ENCODE peak calls at places on chromosome 12, in ten cellular contexts. L is heart left ventricle, G is NB4, V is HCT116, D is tibial nerve, Z is ovary, S is A549, U is Peyer's patch, W is adrenal gland, O is spleen. N is an unnamed sample.

GRCh38 chr12:24948452-24948815 is 467 bp downstream of the BCAT1 start:
- DNase-seq in L (no peak), G (peak), V (no peak), D (no peak), Z (no peak), S (peak), U (no peak), W (no peak), O (no peak), N (peak)

GRCh38 chr12:131093971-131094830 is 140.5 kb downstream of the ADGRD1 start:
- DNase-seq in L (no peak), G (no peak), V (no peak), D (peak), Z (peak), S (no peak), U (peak), W (peak), O (peak), N (no peak)

GRCh38 chr12:115199831-115200230 is 515.9 kb upstream of the TBX3 start:
- DNase-seq in L (no peak), G (no peak), V (no peak), D (no peak), Z (no peak), S (no peak), U (no peak), W (no peak), O (no peak), N (no peak)

GRCh38 chr12:52506858-52507715 is 13.1 kb downstream of the KRT5 start:
- DNase-seq in L (no peak), G (peak), V (no peak), D (no peak), Z (no peak), S (peak), U (peak), W (no peak), O (no peak), N (no peak)

GRCh38 chr12:19688489-19688888 is 249.2 kb downstream of the AEBP2 start:
- DNase-seq in L (no peak), G (no peak), V (no peak), D (no peak), Z (no peak), S (no peak), U (no peak), W (no peak), O (no peak), N (no peak)

GRCh38 chr12:130226771-130227170 is 64.5 kb downstream of the FZD10 start:
- DNase-seq in L (no peak), G (no peak), V (no peak), D (no peak), Z (no peak), S (no peak), U (no peak), W (no peak), O (no peak), N (no peak)

GRCh38 chr12:89181271-89181920 is 170.9 kb downstream of the DUSP6 start:
- DNase-seq in L (no peak), G (peak), V (no peak), D (no peak), Z (no peak), S (peak), U (no peak), W (no peak), O (no peak), N (no peak)

GRCh38 chr12:60035835-60036234 is 440.0 kb downstream of the SLC16A7 start:
- DNase-seq in L (no peak), G (no peak), V (no peak), D (no peak), Z (no peak), S (no peak), U (no peak), W (no peak), O (no peak), N (no peak)

GRCh38 chr12:95766356-95767019 is 24.1 kb downstream of the NTN4 start:
- DNase-seq in L (no peak), G (no peak), V (no peak), D (no peak), Z (no peak), S (no peak), U (no peak), W (no peak), O (no peak), N (no peak)

GRCh38 chr12:19998968-19999792 is 369.2 kb upstream of the PDE3A start:
- DNase-seq in L (no peak), G (no peak), V (no peak), D (no peak), Z (no peak), S (peak), U (no peak), W (no peak), O (no peak), N (no peak)

GRCh38 chr12:46556105-46556559 is 183.6 kb upstream of the SLC38A2 start:
- DNase-seq in L (no peak), G (no peak), V (peak), D (no peak), Z (no peak), S (peak), U (no peak), W (no peak), O (no peak), N (no peak)

GRCh38 chr12:76310110-76310509 is 38.1 kb downstream of the BBS10 start:
- DNase-seq in L (no peak), G (no peak), V (no peak), D (no peak), Z (no peak), S (peak), U (no peak), W (no peak), O (no peak), N (no peak)

GRCh38 chr12:6821271-6821673 is 349 bp upstream of the GPR162 start:
- DNase-seq in L (peak), G (peak), V (no peak), D (no peak), Z (no peak), S (peak), U (peak), W (peak), O (no peak), N (no peak)

GRCh38 chr12:56082967-56083366 is 3.0 kb downstream of the ERBB3 start:
- DNase-seq in L (no peak), G (no peak), V (no peak), D (no peak), Z (no peak), S (no peak), U (no peak), W (no peak), O (no peak), N (no peak)

GRCh38 chr12:48197967-48198618 is 5.0 kb downstream of the OR10AD1 start:
- DNase-seq in L (peak), G (peak), V (peak), D (peak), Z (peak), S (peak), U (peak), W (peak), O (peak), N (peak)

GRCh38 chr12:69348162-69348938 is at the start of gene LYZ:
- DNase-seq in L (no peak), G (peak), V (no peak), D (no peak), Z (no peak), S (no peak), U (no peak), W (no peak), O (no peak), N (no peak)

GRCh38 chr12:124098887-124099286 is 125.9 kb downstream of the ZNF664 start:
- DNase-seq in L (no peak), G (no peak), V (no peak), D (no peak), Z (no peak), S (no peak), U (no peak), W (no peak), O (no peak), N (no peak)

GRCh38 chr12:39490500-39491276 is 47.8 kb upstream of the KIF21A start:
- DNase-seq in L (no peak), G (no peak), V (no peak), D (no peak), Z (no peak), S (peak), U (no peak), W (no peak), O (no peak), N (no peak)

GRCh38 chr12:15741082-15741481 is 48.1 kb downstream of the EPS8 start:
- DNase-seq in L (no peak), G (no peak), V (no peak), D (no peak), Z (no peak), S (no peak), U (no peak), W (no peak), O (no peak), N (no peak)

GRCh38 chr12:6968426-6968825 is 2.0 kb downstream of the PHB2 start:
- DNase-seq in L (no peak), G (no peak), V (no peak), D (no peak), Z (peak), S (no peak), U (no peak), W (no peak), O (no peak), N (no peak)

GRCh38 chr12:120317258-120318105 is 10.1 kb downstream of the PLA2G1B start:
- DNase-seq in L (peak), G (peak), V (peak), D (peak), Z (peak), S (peak), U (peak), W (peak), O (peak), N (peak)
- TF ChIP-seq POLR2A in L (peak), G (peak), V (peak), D (peak), Z (peak), S (peak), U (peak), W (peak), O (peak), N (peak)

GRCh38 chr12:51424662-51425539 is at the start of gene SLC4A8:
- DNase-seq in L (peak), G (peak), V (peak), D (peak), Z (peak), S (peak), U (peak), W (peak), O (peak), N (peak)
- TF ChIP-seq POLR2A in L (no peak), G (no peak), V (no peak), D (no peak), Z (no peak), S (no peak), U (no peak), W (no peak), O (no peak), N (no peak)

GRCh38 chr12:45388545-45388944 is 172.7 kb downstream of the ANO6 start:
- DNase-seq in L (no peak), G (peak), V (peak), D (no peak), Z (peak), S (peak), U (no peak), W (no peak), O (no peak), N (peak)
- TF ChIP-seq POLR2A in L (no peak), G (no peak), V (no peak), D (no peak), Z (no peak), S (no peak), U (no peak), W (no peak), O (no peak), N (no peak)

GRCh38 chr12:26283617-26284016 is 88.2 kb downstream of the SSPN start:
- DNase-seq in L (no peak), G (no peak), V (no peak), D (no peak), Z (no peak), S (no peak), U (no peak), W (no peak), O (no peak), N (no peak)

GRCh38 chr12:26290560-26290959 is 95.2 kb downstream of the SSPN start:
- DNase-seq in L (no peak), G (no peak), V (no peak), D (no peak), Z (no peak), S (no peak), U (no peak), W (no peak), O (no peak), N (no peak)

GRCh38 chr12:26286186-26286585 is 90.8 kb downstream of the SSPN start:
- DNase-seq in L (no peak), G (no peak), V (no peak), D (no peak), Z (no peak), S (no peak), U (no peak), W (no peak), O (no peak), N (no peak)

GRCh38 chr12:26285401-26285800 is 90.0 kb downstream of the SSPN start:
- DNase-seq in L (no peak), G (no peak), V (no peak), D (no peak), Z (no peak), S (no peak), U (no peak), W (no peak), O (no peak), N (no peak)

DNA sequence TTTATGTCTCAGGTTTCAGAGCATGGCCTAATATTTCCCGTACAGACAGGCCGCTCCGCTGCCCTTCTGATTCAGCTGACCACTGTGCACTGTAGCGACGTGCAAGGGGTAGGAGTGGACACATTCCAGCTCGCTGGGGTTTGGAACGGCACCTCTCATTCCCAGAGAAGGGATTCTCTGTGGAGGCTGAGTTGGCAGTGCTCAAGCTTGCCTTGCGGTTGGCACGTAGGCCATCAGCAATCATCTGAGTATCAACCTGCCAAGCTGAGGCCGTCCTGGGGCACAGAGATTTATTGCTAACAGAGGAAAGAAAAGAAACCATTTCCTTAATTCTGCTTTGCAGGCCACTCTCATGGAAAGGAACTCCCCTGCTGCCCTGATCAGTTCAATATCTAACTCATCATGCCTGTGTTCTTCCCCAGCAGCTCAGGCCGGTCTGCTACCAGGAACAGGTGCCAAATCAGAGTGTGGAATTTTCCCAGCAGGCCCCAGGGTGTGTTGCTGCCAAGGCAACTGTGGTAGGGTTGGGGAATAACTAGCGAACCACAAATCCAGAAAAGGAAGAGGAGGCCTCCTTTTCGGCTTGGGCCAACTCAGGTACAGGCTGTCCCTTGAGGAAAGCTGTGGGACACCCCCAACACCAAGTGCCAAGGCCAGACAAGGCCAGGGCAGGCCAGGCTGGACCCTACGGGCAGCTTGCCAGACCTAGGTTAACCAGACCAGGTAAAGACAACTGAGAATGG is 92.5 kb downstream of the SSPN start:
- DNase-seq in L (peak), G (no peak), V (no peak), D (no peak), Z (no peak), S (no peak), U (no peak), W (peak), O (no peak), N (no peak)
- TF ChIP-seq POLR2A in L (no peak), G (no peak), V (no peak), D (no peak), Z (no peak), S (no peak), U (no peak), W (no peak), O (no peak), N (no peak)